ENCODE peak calls at places on chromosomes 7 and 10, in five cellular contexts. F is activated effector memory CD4-positive, alpha-beta T cell treated with anti-CD3 and anti-CD28 coated beads, Interleukin-2, amount 50 U/mL, for 16 hours; H is AG04450; Z is HFFc6; E is NCI-H748 treated with DMSO at 0.1 percent for 48 hours. L is an unnamed sample.

GRCh38 chr10:89302628-89303027 is 782 bp downstream of the IFIT2 start:
- DNase-seq in F (no peak), H (no peak), Z (no peak), E (no peak), L (no peak)

GRCh38 chr10:131238669-131239280 is 72.7 kb downstream of the TCERG1L start:
- DNase-seq in F (no peak), H (no peak), Z (no peak), E (no peak), L (peak)

GRCh38 chr7:130180571-130180971 is 24.6 kb downstream of the TMEM209 start:
- DNase-seq in F (peak), H (no peak), Z (peak), E (no peak), L (no peak)

GRCh38 chr7:27051451-27051850 is 44.3 kb downstream of the HOXA1 start:
- DNase-seq in F (no peak), H (no peak), Z (no peak), E (no peak), L (no peak)

GRCh38 chr10:132416566-132417248 is 19.7 kb downstream of the PWWP2B start:
- DNase-seq in F (no peak), H (no peak), Z (no peak), E (no peak), L (no peak)

GRCh38 chr7:141641876-141642275 is 60.1 kb downstream of the DENND11 start:
- DNase-seq in F (no peak), H (no peak), Z (no peak), E (no peak), L (no peak)

GRCh38 chr7:12402365-12402725 is 1.3 kb downstream of the VWDE start:
- DNase-seq in F (no peak), H (no peak), Z (no peak), E (no peak), L (no peak)

GRCh38 chr7:35537067-35538023 is 157.6 kb downstream of the HERPUD2 start:
- DNase-seq in F (peak), H (peak), Z (peak), E (peak), L (peak)

GRCh38 chr10:22611425-22612111 is 102.8 kb downstream of the PIP4K2A start:
- DNase-seq in F (peak), H (no peak), Z (no peak), E (no peak), L (no peak)

GRCh38 chr10:95755511-95756004 is 405 bp upstream of the ENTPD1 start:
- DNase-seq in F (no peak), H (no peak), Z (no peak), E (no peak), L (no peak)

GRCh38 chr7:113582471-113582870 is 336.3 kb downstream of the PPP1R3A start:
- DNase-seq in F (no peak), H (no peak), Z (no peak), E (no peak), L (no peak)

GRCh38 chr7:130364446-130364845 is 15.8 kb upstream of the CPA1 start:
- DNase-seq in F (no peak), H (no peak), Z (no peak), E (no peak), L (no peak)

GRCh38 chr7:156473476-156474240 is 166.9 kb upstream of the RNF32 start:
- DNase-seq in F (peak), H (no peak), Z (no peak), E (peak), L (no peak)

GRCh38 chr7:22913116-22913515 is 90.5 kb upstream of the TOMM7 start:
- DNase-seq in F (no peak), H (no peak), Z (no peak), E (no peak), L (no peak)

GRCh38 chr7:20310963-20311742 is 19.5 kb upstream of the ITGB8 start:
- DNase-seq in F (no peak), H (no peak), Z (peak), E (peak), L (no peak)

GRCh38 chr7:74481458-74482324 is 28.0 kb downstream of the GTF2IRD1 start:
- DNase-seq in F (no peak), H (no peak), Z (no peak), E (no peak), L (no peak)

GRCh38 chr7:47515305-47515834 is 66.5 kb downstream of the TNS3 start:
- DNase-seq in F (no peak), H (no peak), Z (no peak), E (no peak), L (no peak)

GRCh38 chr7:142496545-142496991 is 238.7 kb upstream of the PRSS58 start:
- DNase-seq in F (peak), H (no peak), Z (peak), E (peak), L (no peak)

GRCh38 chr10:86706401-86706841 is 38.1 kb downstream of the LDB3 start:
- DNase-seq in F (no peak), H (no peak), Z (no peak), E (no peak), L (no peak)

GRCh38 chr10:127158663-127159062 is 37.7 kb downstream of the INSYN2A start:
- DNase-seq in F (no peak), H (no peak), Z (no peak), E (no peak), L (no peak)

GRCh38 chr7:113698556-113699220 is 220.1 kb downstream of the PPP1R3A start:
- DNase-seq in F (no peak), H (peak), Z (peak), E (peak), L (no peak)

GRCh38 chr7:29482056-29482455 is 81.6 kb upstream of the PRR15 start:
- DNase-seq in F (no peak), H (no peak), Z (no peak), E (no peak), L (no peak)

GRCh38 chr7:137953692-137954470 is 48.0 kb downstream of the CREB3L2 start:
- DNase-seq in F (no peak), H (no peak), Z (peak), E (no peak), L (no peak)

GRCh38 chr10:34254596-34254995 is 560.5 kb downstream of the PARD3 start:
- DNase-seq in F (no peak), H (no peak), Z (peak), E (no peak), L (no peak)

GRCh38 chr10:73997479-73997805 is 474 bp upstream of the VCL start:
- DNase-seq in F (no peak), H (no peak), Z (no peak), E (no peak), L (no peak)